ENCODE peak calls at places on chromosomes 1 and 21, in nine cellular contexts. Z, C, Y, O, V, L, A, U and M are unnamed samples.

GRCh38 chr1:168726719-168727118 is 2.3 kb downstream of the DPT start:
- DNase-seq in Y (no peak), Z (no peak), A (no peak), C (peak), L (no peak), O (no peak), V (no peak), U (no peak), M (no peak)

GRCh38 chr1:151847867-151848596 is 5.5 kb downstream of the THEM5 start:
- DNase-seq in V (no peak), Z (no peak), C (peak), U (no peak), O (no peak), A (no peak), L (peak), Y (no peak), M (no peak)

GRCh38 chr1:155540000-155540874 is 22.4 kb downstream of the ASH1L start:
- DNase-seq in L (no peak), C (no peak), O (no peak), Y (no peak), V (no peak), A (no peak), U (no peak), Z (no peak), M (no peak)

GRCh38 chr1:115463347-115463746 is 125.3 kb upstream of the NGF start:
- DNase-seq in Z (no peak), O (no peak), A (no peak), L (no peak), C (no peak), V (no peak), U (no peak), Y (no peak), M (no peak)

GRCh38 chr1:216223521-216223920 is 199.7 kb downstream of the USH2A start:
- DNase-seq in Y (no peak), C (no peak), L (no peak), A (no peak), V (no peak), Z (no peak), U (no peak), O (no peak), M (no peak)

GRCh38 chr1:209319549-209319948 is 264.0 kb upstream of the CAMK1G start:
- DNase-seq in O (no peak), L (no peak), C (no peak), Z (no peak), A (no peak), U (no peak), V (no peak), Y (no peak), M (no peak)

GRCh38 chr1:20847619-20848080 is 60.5 kb upstream of the HP1BP3 start:
- DNase-seq in V (no peak), Z (no peak), Y (no peak), O (peak), C (no peak), L (no peak), U (no peak), A (no peak), M (no peak)

GRCh38 chr1:115310821-115311220 is 27.2 kb downstream of the NGF start:
- DNase-seq in Z (no peak), U (no peak), A (no peak), Y (no peak), O (no peak), C (no peak), V (no peak), L (no peak), M (no peak)

GRCh38 chr21:37072239-37072987 is 458 bp downstream of the PIGP start:
- DNase-seq in V (no peak), Z (peak), C (no peak), O (peak), Y (peak), U (no peak), A (peak), L (peak), M (no peak)

GRCh38 chr1:230091473-230092231 is 24.6 kb downstream of the GALNT2 start:
- DNase-seq in C (no peak), V (no peak), A (no peak), Y (no peak), U (no peak), O (no peak), Z (no peak), L (no peak), M (no peak)

GRCh38 chr1:54012862-54013261 is 5.1 kb downstream of the LDLRAD1 start:
- DNase-seq in V (no peak), A (no peak), O (no peak), C (peak), U (no peak), L (no peak), Y (no peak), Z (peak), M (peak)

GRCh38 chr1:143735764-143736461 is 235.9 kb downstream of the FAM72C start:
- DNase-seq in U (no peak), A (no peak), V (peak), Y (no peak), Z (no peak), O (peak), C (no peak), L (no peak), M (no peak)

GRCh38 chr1:27958513-27958912 is 1.3 kb upstream of the XKR8 start:
- DNase-seq in C (no peak), U (no peak), Z (no peak), A (no peak), V (no peak), L (no peak), O (no peak), Y (peak), M (no peak)

GRCh38 chr1:229023651-229024295 is 247.1 kb upstream of the RAB4A start:
- DNase-seq in V (no peak), U (no peak), Z (peak), L (no peak), A (no peak), Y (no peak), O (no peak), C (no peak), M (no peak)

GRCh38 chr1:187261637-187262036 is 432.9 kb downstream of the PLA2G4A start:
- DNase-seq in C (no peak), V (no peak), L (no peak), Y (no peak), A (no peak), O (no peak), U (no peak), Z (no peak), M (no peak)

GRCh38 chr1:3530086-3530930 is 75.8 kb downstream of the ARHGEF16 start:
- DNase-seq in Z (no peak), C (no peak), A (peak), U (no peak), O (peak), V (no peak), L (no peak), Y (no peak), M (no peak)
- H3K27ac ChIP-seq in Z (peak), C (no peak), A (peak), U (no peak), O (peak), V (no peak), L (peak), Y (no peak), M (peak)

DNA sequence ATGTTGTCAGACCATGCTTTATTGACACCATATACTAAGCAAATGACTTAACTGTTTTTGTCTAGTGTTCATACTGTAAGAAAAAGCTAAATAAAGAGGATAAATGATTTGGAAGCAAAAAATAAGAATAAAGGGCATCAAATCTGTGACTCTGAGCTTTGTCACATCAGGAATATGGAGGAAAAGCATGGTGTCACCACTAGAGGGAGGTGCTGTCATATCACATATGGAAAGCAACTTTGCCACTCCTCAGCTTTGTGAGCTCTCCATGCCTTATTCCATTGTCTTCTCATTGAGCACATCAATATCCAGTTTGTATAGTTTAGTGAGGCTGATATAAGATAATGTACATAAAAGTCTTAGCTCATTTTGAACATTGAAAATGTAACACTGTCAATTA is 20.8 kb upstream of the GBP1 start:
- DNase-seq in A (peak), C (peak), L (no peak), V (no peak), Z (no peak), U (peak), Y (no peak), O (no peak), M (no peak)
- TF ChIP-seq CTCF in A (peak), C (peak), L (no peak), V (no peak), Z (peak), U (peak), Y (peak), O (no peak), M (no peak)

GRCh38 chr1:67831850-67832513 is 1.3 kb downstream of the GNG12 start:
- DNase-seq in L (peak), A (peak), O (peak), V (no peak), Z (no peak), U (no peak), C (peak), Y (peak), M (peak)
- TF ChIP-seq EP300 in L (peak), A (peak), O (no peak), V (no peak), Z (peak), U (no peak), C (no peak), Y (no peak), M (no peak)

GRCh38 chr21:28743723-28744122 is 249.0 kb downstream of the LTN1 start:
- DNase-seq in A (no peak), Y (no peak), C (no peak), O (no peak), V (no peak), U (no peak), Z (no peak), L (no peak), M (no peak)
- H3K27ac ChIP-seq in A (no peak), Y (no peak), C (no peak), O (no peak), V (no peak), U (no peak), Z (peak), L (no peak), M (no peak)